ENCODE peak calls at places on chromosomes 6 and 20, in four cellular contexts. L is mesendoderm, D is neuronal stem cell, G is IMR-90. Z is an unnamed sample.

GRCh38 chr6:104943781-104944180 is 13.1 kb upstream of the LIN28B start:
- DNase-seq in L (no peak), D (no peak), G (peak), Z (peak)

GRCh38 chr20:9912858-9913434 is 74.1 kb upstream of the PAK5 start:
- DNase-seq in L (peak), D (peak), G (peak), Z (peak)

GRCh38 chr6:115091461-115091860 is 748.6 kb upstream of the HS3ST5 start:
- DNase-seq in L (peak), D (no peak), G (no peak), Z (no peak)

GRCh38 chr6:21384211-21384610 is 209.3 kb upstream of the SOX4 start:
- DNase-seq in L (no peak), D (no peak), G (no peak), Z (no peak)

GRCh38 chr6:112503210-112503609 is 156.1 kb downstream of the RFPL4B start:
- DNase-seq in L (peak), D (peak), G (no peak), Z (no peak)

GRCh38 chr6:21754891-21755290 is 161.3 kb downstream of the SOX4 start:
- DNase-seq in L (no peak), D (no peak), G (peak), Z (peak)

GRCh38 chr20:16287776-16288175 is 285.5 kb downstream of the KIF16B start:
- DNase-seq in L (no peak), D (no peak), G (no peak), Z (no peak)

GRCh38 chr20:63574156-63574828 is at the start of gene HELZ2:
- DNase-seq in L (peak), D (peak), G (peak), Z (peak)

GRCh38 chr6:75118925-75119515 is 86.8 kb downstream of the COL12A1 start:
- DNase-seq in L (peak), D (no peak), G (no peak), Z (peak)

GRCh38 chr6:28653876-28654275 is 128.2 kb downstream of the GPX5 start:
- DNase-seq in L (no peak), D (no peak), G (no peak), Z (no peak)

GRCh38 chr6:90428514-90428913 is 131.9 kb upstream of the BACH2 start:
- DNase-seq in L (no peak), D (no peak), G (no peak), Z (peak)

GRCh38 chr20:5361176-5361575 is 44.4 kb upstream of the PROKR2 start:
- DNase-seq in L (no peak), D (no peak), G (no peak), Z (no peak)

GRCh38 chr6:17417817-17418216 is 24.4 kb downstream of the CAP2 start:
- DNase-seq in L (peak), D (peak), G (peak), Z (peak)

GRCh38 chr6:111972714-111973678 is 80.9 kb upstream of the CCN6 start:
- DNase-seq in L (peak), D (no peak), G (peak), Z (peak)

GRCh38 chr6:34235605-34236422 is 859 bp upstream of the HMGA1 start:
- DNase-seq in L (peak), D (peak), G (peak), Z (peak)

GRCh38 chr6:135158397-135158796 is 22.7 kb upstream of the MYB start:
- DNase-seq in L (no peak), D (no peak), G (no peak), Z (no peak)

GRCh38 chr20:43755851-43756250 is 29.0 kb upstream of the GTSF1L start:
- DNase-seq in L (no peak), D (no peak), G (peak), Z (no peak)

GRCh38 chr20:37288091-37288490 is 1.4 kb upstream of the MANBAL start:
- DNase-seq in L (no peak), D (no peak), G (no peak), Z (no peak)

GRCh38 chr6:145866449-145867401 is 52.1 kb upstream of the FBXO30 start:
- DNase-seq in L (peak), D (no peak), G (no peak), Z (no peak)

GRCh38 chr6:161230339-161230738 is 43.5 kb downstream of the AGPAT4 start:
- DNase-seq in L (no peak), D (no peak), G (no peak), Z (no peak)

GRCh38 chr6:17086469-17086868 is 15.4 kb upstream of the STMND1 start:
- DNase-seq in L (peak), D (no peak), G (peak), Z (peak)

GRCh38 chr6:139448998-139449610 is 74.7 kb upstream of the CITED2 start:
- DNase-seq in L (no peak), D (no peak), G (no peak), Z (no peak)

GRCh38 chr20:4973330-4974097 is 27.8 kb downstream of the SLC23A2 start:
- DNase-seq in L (no peak), D (no peak), G (peak), Z (peak)

GRCh38 chr6:127547215-127547614 is 28.1 kb upstream of the MTCL3 start:
- DNase-seq in L (peak), D (no peak), G (no peak), Z (no peak)

GRCh38 chr20:38982291-38982690 is 20.1 kb downstream of the DHX35 start:
- DNase-seq in L (no peak), D (no peak), G (peak), Z (no peak)

GRCh38 chr6:48068326-48069191 is 42.4 kb downstream of the PTCHD4 start:
- DNase-seq in L (peak), D (no peak), G (no peak), Z (peak)

GRCh38 chr6:131383421-131384411 is 189.3 kb upstream of the ARG1 start:
- DNase-seq in L (no peak), D (no peak), G (no peak), Z (peak)

GRCh38 chr20:3751664-3752385 is 15.7 kb downstream of the ADISSP start:
- DNase-seq in L (peak), D (no peak), G (no peak), Z (peak)

GRCh38 chr20:34299925-34300806 is 3.0 kb downstream of the AHCY start:
- DNase-seq in L (no peak), D (no peak), G (peak), Z (no peak)

GRCh38 chr6:158706369-158706982 is 56.6 kb downstream of the SYTL3 start:
- DNase-seq in L (peak), D (no peak), G (peak), Z (no peak)

GRCh38 chr6:163900570-163900969 is 486.1 kb downstream of the QKI start:
- DNase-seq in L (no peak), D (no peak), G (peak), Z (no peak)

GRCh38 chr20:1324598-1325172 is 4.3 kb downstream of the SDCBP2 start:
- DNase-seq in L (no peak), D (no peak), G (peak), Z (peak)

GRCh38 chr6:5132741-5133140 is 47.6 kb downstream of the PPP1R3G start:
- DNase-seq in L (peak), D (no peak), G (peak), Z (peak)

GRCh38 chr6:169959129-169960002 is 207.9 kb downstream of the ERMARD start:
- DNase-seq in L (no peak), D (no peak), G (no peak), Z (peak)

GRCh38 chr6:5339757-5340156 is 78.4 kb downstream of the FARS2 start:
- DNase-seq in L (no peak), D (no peak), G (no peak), Z (no peak)

GRCh38 chr20:47743671-47744070 is 41.6 kb downstream of the SULF2 start:
- DNase-seq in L (no peak), D (no peak), G (no peak), Z (no peak)

GRCh38 chr6:52576392-52577021 is 353 bp downstream of the TRAM2 start:
- DNase-seq in L (peak), D (peak), G (peak), Z (peak)
- H3K18ac ChIP-seq in L (peak), D (peak), G (peak), Z (peak)

GRCh38 chr20:24567508-24567907 is 98.1 kb downstream of the SYNDIG1 start:
- DNase-seq in L (no peak), D (no peak), G (no peak), Z (no peak)
- H3K23ac ChIP-seq in L (no peak), D (no peak), G (no peak), Z (no peak)

GRCh38 chr20:24657211-24657610 is 187.8 kb downstream of the SYNDIG1 start:
- DNase-seq in L (no peak), D (no peak), G (peak), Z (no peak)

GRCh38 chr20:24658920-24659660 is 189.7 kb downstream of the SYNDIG1 start:
- DNase-seq in L (no peak), D (no peak), G (no peak), Z (no peak)

GRCh38 chr20:24657878-24658620 is 188.6 kb downstream of the SYNDIG1 start:
- DNase-seq in L (no peak), D (no peak), G (no peak), Z (no peak)

GRCh38 chr20:24654425-24654824 is 185.0 kb downstream of the SYNDIG1 start:
- DNase-seq in L (no peak), D (no peak), G (no peak), Z (no peak)

DNA sequence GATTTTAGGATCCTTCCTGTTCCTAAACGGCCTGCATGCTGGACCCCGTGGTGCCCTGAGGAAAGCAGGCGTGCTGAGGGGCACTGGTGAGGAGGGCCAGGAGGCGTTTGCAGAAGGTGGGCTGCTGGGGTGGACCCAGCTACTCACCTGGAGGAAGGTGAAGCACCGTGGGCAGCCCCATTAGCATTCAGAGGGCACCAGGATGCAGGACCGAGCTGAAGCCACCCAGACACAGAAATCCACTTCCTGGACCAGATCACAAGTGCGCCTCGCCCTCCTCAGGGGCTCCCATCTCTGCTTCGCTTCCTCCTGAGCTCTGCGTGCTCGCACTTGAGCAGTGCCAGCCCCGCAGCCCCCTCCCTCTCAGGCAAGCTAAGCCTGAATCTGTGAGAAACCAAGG is 187.0 kb downstream of the SYNDIG1 start:
- DNase-seq in L (no peak), D (no peak), G (no peak), Z (no peak)
- H3K18ac ChIP-seq in L (no peak), D (no peak), G (no peak), Z (no peak)

GRCh38 chr20:24813080-24813479 is 136.0 kb upstream of the CST7 start:
- DNase-seq in L (no peak), D (no peak), G (no peak), Z (no peak)
- H3K23ac ChIP-seq in L (no peak), D (peak), G (no peak), Z (no peak)

DNA sequence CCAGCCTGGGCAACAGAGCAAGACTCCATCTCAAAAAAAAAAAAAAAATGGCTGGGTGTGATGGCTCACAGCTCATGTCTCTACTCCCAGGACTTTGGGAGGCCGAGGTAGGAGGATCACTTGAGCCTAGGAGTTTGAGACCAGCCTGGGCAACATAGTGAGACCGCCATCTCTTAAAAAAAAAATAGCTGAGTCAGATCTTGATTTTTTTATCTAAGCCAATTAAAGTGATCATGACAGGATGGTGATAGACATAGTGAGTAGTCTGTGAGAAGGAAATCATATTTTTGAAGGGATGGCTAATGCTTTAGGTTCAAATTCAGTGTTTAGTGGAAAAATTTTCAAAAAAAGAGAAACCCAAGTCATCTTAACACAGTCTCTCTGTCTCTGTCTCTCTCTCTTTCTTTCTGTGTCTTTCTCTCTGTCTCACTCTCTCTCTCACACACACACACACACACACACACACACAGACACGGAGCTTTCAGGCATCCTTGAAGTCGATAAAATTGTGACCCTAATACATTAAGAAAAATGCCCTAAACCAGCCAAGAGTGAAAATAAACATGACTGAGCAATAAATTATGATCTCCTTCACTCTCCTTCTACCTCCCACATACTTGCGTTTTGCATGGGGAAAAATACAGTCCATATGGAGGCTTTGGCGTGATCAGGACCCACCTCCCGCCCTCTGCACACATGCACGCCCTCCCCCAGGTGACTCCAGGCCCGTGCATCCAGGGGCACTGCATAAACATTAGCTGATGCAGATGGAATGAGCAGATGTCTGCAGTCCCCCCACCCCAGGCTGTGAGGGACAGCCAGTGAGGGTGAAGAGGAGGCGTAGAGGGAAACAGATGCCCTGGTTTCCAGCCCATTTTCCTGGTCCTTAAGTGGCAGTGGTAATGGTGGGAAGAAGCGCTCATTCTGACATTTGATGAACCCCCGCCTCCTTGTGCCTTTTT is 114.4 kb upstream of the JARID2 start:
- DNase-seq in L (no peak), D (no peak), G (peak), Z (no peak)
- H3K18ac ChIP-seq in L (no peak), D (no peak), G (no peak), Z (no peak)

GRCh38 chr6:32387946-32388345 is 16.2 kb upstream of the TSBP1 start:
- DNase-seq in L (no peak), D (no peak), G (no peak), Z (no peak)
- H3K23ac ChIP-seq in L (no peak), D (no peak), G (no peak), Z (no peak)

GRCh38 chr20:41260734-41261220 is 56.8 kb downstream of the ZHX3 start:
- DNase-seq in L (peak), D (no peak), G (no peak), Z (no peak)

GRCh38 chr20:41264819-41265218 is 52.7 kb downstream of the ZHX3 start:
- DNase-seq in L (no peak), D (no peak), G (no peak), Z (no peak)

GRCh38 chr20:41261260-41261659 is 56.3 kb downstream of the ZHX3 start:
- DNase-seq in L (peak), D (no peak), G (no peak), Z (no peak)

GRCh38 chr20:41259309-41259708 is 58.2 kb downstream of the ZHX3 start:
- DNase-seq in L (no peak), D (no peak), G (no peak), Z (no peak)

DNA sequence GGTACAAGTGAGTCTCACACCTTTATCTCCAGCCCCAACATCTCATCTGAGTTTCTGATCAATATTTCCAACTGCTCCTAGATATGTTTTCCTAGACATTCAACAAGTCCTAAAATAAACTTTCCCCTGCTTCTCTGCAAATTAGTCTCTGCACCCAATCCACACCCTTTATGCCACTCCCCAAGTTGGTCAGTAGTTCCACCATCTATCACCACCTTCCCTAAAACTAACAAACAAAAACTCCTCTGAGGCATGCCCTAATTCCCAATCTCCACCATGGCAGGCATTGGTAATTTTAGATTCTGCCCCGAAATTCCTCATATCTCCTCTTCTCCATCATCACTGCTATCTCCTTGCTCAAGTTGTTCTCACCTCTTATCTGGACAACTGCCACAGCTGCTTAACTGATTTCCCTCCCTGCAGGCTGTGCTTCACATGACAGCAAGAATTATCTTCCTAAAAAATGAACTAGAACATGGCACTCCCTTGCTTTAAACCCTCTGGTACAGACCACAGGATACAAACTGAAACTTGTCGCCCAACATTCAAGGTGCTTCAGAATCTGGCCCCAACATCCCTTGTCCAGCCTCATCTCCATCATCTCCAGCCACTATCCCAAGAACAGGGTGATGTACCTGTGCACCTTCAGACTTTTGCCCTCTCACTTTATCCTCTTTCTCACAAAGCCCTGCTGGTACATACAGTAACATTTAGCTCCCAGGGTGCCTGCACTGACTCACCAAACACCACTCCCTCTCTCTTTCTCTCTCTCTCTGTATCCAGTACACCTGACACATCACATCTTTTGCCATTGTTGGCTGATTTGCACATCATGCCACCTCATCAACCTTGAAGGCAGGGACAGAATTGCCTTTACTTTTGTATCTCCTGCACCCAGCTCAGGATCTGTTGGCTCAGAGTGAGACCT is 55.5 kb downstream of the ZHX3 start:
- DNase-seq in L (peak), D (no peak), G (peak), Z (no peak)
- H3K18ac ChIP-seq in L (no peak), D (no peak), G (no peak), Z (no peak)

DNA sequence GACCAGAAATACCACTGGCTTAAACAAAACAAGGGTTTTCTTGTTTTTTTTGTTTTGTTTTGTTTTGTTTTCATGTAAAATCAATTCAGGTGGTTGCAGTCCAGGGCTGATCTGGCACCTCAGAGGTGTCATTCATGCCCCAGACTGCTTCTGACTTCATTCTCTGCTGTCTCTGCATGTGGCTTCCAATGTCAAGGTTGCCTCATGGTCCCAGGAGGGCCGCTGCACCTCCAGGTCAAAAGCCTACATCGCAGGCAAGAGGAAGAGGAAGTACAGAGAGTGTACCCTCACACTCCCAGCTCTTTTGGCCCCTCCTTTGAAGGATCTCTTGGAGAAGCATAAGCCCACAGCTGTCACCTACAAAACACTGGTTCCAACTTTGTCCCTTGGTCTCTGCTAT is 1.4 kb upstream of the BTN3A1 start:
- DNase-seq in L (no peak), D (no peak), G (no peak), Z (no peak)
- H3K23ac ChIP-seq in L (no peak), D (no peak), G (no peak), Z (no peak)

GRCh38 chr6:113758214-113758613 is 98.9 kb upstream of the MARCKS start:
- DNase-seq in L (no peak), D (no peak), G (no peak), Z (no peak)

GRCh38 chr6:113754291-113754690 is 102.9 kb upstream of the MARCKS start:
- DNase-seq in L (no peak), D (no peak), G (no peak), Z (no peak)

GRCh38 chr6:113758725-113759576 is 98.2 kb upstream of the MARCKS start:
- DNase-seq in L (no peak), D (no peak), G (peak), Z (peak)

GRCh38 chr6:113755449-113756289 is 101.5 kb upstream of the MARCKS start:
- DNase-seq in L (no peak), D (no peak), G (no peak), Z (no peak)

GRCh38 chr6:113756290-113756665 is 100.9 kb upstream of the MARCKS start:
- DNase-seq in L (no peak), D (no peak), G (no peak), Z (no peak)
- H3K18ac ChIP-seq in L (no peak), D (no peak), G (no peak), Z (no peak)

GRCh38 chr6:101633081-101633480 is 239.6 kb downstream of the GRIK2 start:
- DNase-seq in L (no peak), D (no peak), G (no peak), Z (no peak)
- H3K23ac ChIP-seq in L (no peak), D (no peak), G (no peak), Z (no peak)